ENCODE peak calls at places on chromosomes 16 and 17, in six cellular contexts. One of them, this sample, is unnamed.
A peak's percentile ranks its signal among the peaks of the same experiment; 100 is the strongest.

GRCh38 chr17:29514792-29515191 is 52.0 kb downstream of the ABHD15 start:
- DNase-seq in IMR-90: peak; percentile 43
- DNase-seq in HCT116: no peak
- DNase-seq in Calu3: no peak
- DNase-seq in prostate gland: no peak
- DNase-seq in MCF 10A: no peak
- DNase-seq in this sample: no peak

GRCh38 chr17:27747462-27748359 is 52.6 kb downstream of the NOS2 start:
- DNase-seq in IMR-90: no peak
- DNase-seq in HCT116: peak; percentile 23
- DNase-seq in Calu3: no peak
- DNase-seq in prostate gland: no peak
- DNase-seq in MCF 10A: no peak
- DNase-seq in this sample: no peak

GRCh38 chr17:44007346-44008204 is 3.2 kb downstream of the NAGS start:
- DNase-seq in IMR-90: no peak
- DNase-seq in HCT116: no peak
- DNase-seq in Calu3: no peak
- DNase-seq in prostate gland: no peak
- DNase-seq in MCF 10A: peak; percentile 52
- DNase-seq in this sample: no peak

GRCh38 chr17:80259642-80260535 is 763 bp upstream of the RNF213 start:
- DNase-seq in IMR-90: peak; percentile 65
- DNase-seq in HCT116: no peak
- DNase-seq in Calu3: peak; percentile 81
- DNase-seq in prostate gland: peak; percentile 60
- DNase-seq in MCF 10A: peak; percentile 52
- DNase-seq in this sample: no peak

GRCh38 chr17:59634632-59635561 is 15.2 kb downstream of the CLTC start:
- DNase-seq in IMR-90: no peak
- DNase-seq in HCT116: no peak
- DNase-seq in Calu3: no peak
- DNase-seq in prostate gland: no peak
- DNase-seq in MCF 10A: no peak
- DNase-seq in this sample: no peak

GRCh38 chr16:3609895-3610697 is 1.3 kb downstream of the SLX4 start:
- DNase-seq in IMR-90: no peak
- DNase-seq in HCT116: no peak
- DNase-seq in Calu3: no peak
- DNase-seq in prostate gland: peak; percentile 16
- DNase-seq in MCF 10A: no peak
- DNase-seq in this sample: no peak

GRCh38 chr17:51434434-51435170 is 174.3 kb downstream of the UTP18 start:
- DNase-seq in IMR-90: no peak
- DNase-seq in HCT116: peak; percentile 83
- DNase-seq in Calu3: peak; percentile 56
- DNase-seq in prostate gland: no peak
- DNase-seq in MCF 10A: peak; percentile 51
- DNase-seq in this sample: no peak

GRCh38 chr17:79007504-79008381 is 1.8 kb downstream of the CANT1 start:
- DNase-seq in IMR-90: no peak
- DNase-seq in HCT116: no peak
- DNase-seq in Calu3: no peak
- DNase-seq in prostate gland: no peak
- DNase-seq in MCF 10A: no peak
- DNase-seq in this sample: peak; percentile 14

GRCh38 chr17:18139498-18139897 is 30.9 kb downstream of the MYO15A start:
- DNase-seq in IMR-90: no peak
- DNase-seq in HCT116: no peak
- DNase-seq in Calu3: no peak
- DNase-seq in prostate gland: no peak
- DNase-seq in MCF 10A: no peak
- DNase-seq in this sample: no peak

GRCh38 chr16:64910351-64910750 is 211.5 kb downstream of the CDH11 start:
- DNase-seq in IMR-90: peak; percentile 96
- DNase-seq in HCT116: no peak
- DNase-seq in Calu3: no peak
- DNase-seq in prostate gland: no peak
- DNase-seq in MCF 10A: peak; percentile 69
- DNase-seq in this sample: no peak

GRCh38 chr17:44024271-44024663 is 9.5 kb upstream of the TMEM101 start:
- DNase-seq in IMR-90: no peak
- DNase-seq in HCT116: no peak
- DNase-seq in Calu3: no peak
- DNase-seq in prostate gland: no peak
- DNase-seq in MCF 10A: no peak
- DNase-seq in this sample: no peak

GRCh38 chr17:81959362-81960129 is 1.4 kb downstream of the NOTUM start:
- DNase-seq in IMR-90: peak; percentile 24
- DNase-seq in HCT116: no peak
- DNase-seq in Calu3: peak; percentile 76
- DNase-seq in prostate gland: peak; percentile 53
- DNase-seq in MCF 10A: peak; percentile 49
- DNase-seq in this sample: peak; percentile 58

GRCh38 chr16:50351116-50351515 is 17.7 kb downstream of the BRD7 start:
- DNase-seq in IMR-90: peak; percentile 41
- DNase-seq in HCT116: no peak
- DNase-seq in Calu3: no peak
- DNase-seq in prostate gland: no peak
- DNase-seq in MCF 10A: no peak
- DNase-seq in this sample: no peak

GRCh38 chr16:3023415-3023668 is 400 bp downstream of the HCFC1R1 start:
- DNase-seq in IMR-90: peak; percentile 66
- DNase-seq in HCT116: peak; percentile 73
- DNase-seq in Calu3: peak; percentile 82
- DNase-seq in prostate gland: no peak
- DNase-seq in MCF 10A: peak; percentile 73
- DNase-seq in this sample: peak; percentile 35

GRCh38 chr17:30230596-30231125 is 4.8 kb downstream of the SLC6A4 start:
- DNase-seq in IMR-90: peak; percentile 27
- DNase-seq in HCT116: no peak
- DNase-seq in Calu3: no peak
- DNase-seq in prostate gland: no peak
- DNase-seq in MCF 10A: no peak
- DNase-seq in this sample: no peak

GRCh38 chr17:6507535-6507934 is 48.8 kb downstream of the PITPNM3 start:
- DNase-seq in IMR-90: peak; percentile 85
- DNase-seq in HCT116: peak; percentile 51
- DNase-seq in Calu3: peak; percentile 64
- DNase-seq in prostate gland: no peak
- DNase-seq in MCF 10A: peak; percentile 95
- DNase-seq in this sample: no peak

GRCh38 chr17:6452471-6453266 is 8.4 kb downstream of the PIMREG start:
- DNase-seq in IMR-90: no peak
- DNase-seq in HCT116: no peak
- DNase-seq in Calu3: no peak
- DNase-seq in prostate gland: no peak
- DNase-seq in MCF 10A: no peak
- DNase-seq in this sample: no peak

GRCh38 chr17:50519141-50519834 is 11.0 kb downstream of the MYCBPAP start:
- DNase-seq in IMR-90: no peak
- DNase-seq in HCT116: no peak
- DNase-seq in Calu3: no peak
- DNase-seq in prostate gland: no peak
- DNase-seq in MCF 10A: peak; percentile 93
- DNase-seq in this sample: no peak

GRCh38 chr17:80018917-80019651 is 16.6 kb downstream of the TBC1D16 start:
- DNase-seq in IMR-90: no peak
- DNase-seq in HCT116: no peak
- DNase-seq in Calu3: no peak
- DNase-seq in prostate gland: no peak
- DNase-seq in MCF 10A: no peak
- DNase-seq in this sample: no peak

GRCh38 chr17:14305785-14306496 is 5.1 kb downstream of the HS3ST3B1 start:
- DNase-seq in IMR-90: no peak
- DNase-seq in HCT116: no peak
- DNase-seq in Calu3: no peak
- DNase-seq in prostate gland: no peak
- DNase-seq in MCF 10A: no peak
- DNase-seq in this sample: no peak

GRCh38 chr17:50916026-50916707 is 50.0 kb upstream of the TOB1 start:
- DNase-seq in IMR-90: peak; percentile 10
- DNase-seq in HCT116: no peak
- DNase-seq in Calu3: no peak
- DNase-seq in prostate gland: no peak
- DNase-seq in MCF 10A: no peak
- DNase-seq in this sample: no peak

GRCh38 chr17:48611681-48612455 is 1.1 kb upstream of the HOXB7 start:
- DNase-seq in IMR-90: no peak
- DNase-seq in HCT116: no peak
- DNase-seq in Calu3: peak; percentile 80
- DNase-seq in prostate gland: no peak
- DNase-seq in MCF 10A: no peak
- DNase-seq in this sample: no peak

GRCh38 chr17:77829871-77830799 is 128.4 kb upstream of the TNRC6C start:
- DNase-seq in IMR-90: peak; percentile 72
- DNase-seq in HCT116: no peak
- DNase-seq in Calu3: no peak
- DNase-seq in prostate gland: no peak
- DNase-seq in MCF 10A: peak; percentile 68
- DNase-seq in this sample: peak; percentile 52

DNA sequence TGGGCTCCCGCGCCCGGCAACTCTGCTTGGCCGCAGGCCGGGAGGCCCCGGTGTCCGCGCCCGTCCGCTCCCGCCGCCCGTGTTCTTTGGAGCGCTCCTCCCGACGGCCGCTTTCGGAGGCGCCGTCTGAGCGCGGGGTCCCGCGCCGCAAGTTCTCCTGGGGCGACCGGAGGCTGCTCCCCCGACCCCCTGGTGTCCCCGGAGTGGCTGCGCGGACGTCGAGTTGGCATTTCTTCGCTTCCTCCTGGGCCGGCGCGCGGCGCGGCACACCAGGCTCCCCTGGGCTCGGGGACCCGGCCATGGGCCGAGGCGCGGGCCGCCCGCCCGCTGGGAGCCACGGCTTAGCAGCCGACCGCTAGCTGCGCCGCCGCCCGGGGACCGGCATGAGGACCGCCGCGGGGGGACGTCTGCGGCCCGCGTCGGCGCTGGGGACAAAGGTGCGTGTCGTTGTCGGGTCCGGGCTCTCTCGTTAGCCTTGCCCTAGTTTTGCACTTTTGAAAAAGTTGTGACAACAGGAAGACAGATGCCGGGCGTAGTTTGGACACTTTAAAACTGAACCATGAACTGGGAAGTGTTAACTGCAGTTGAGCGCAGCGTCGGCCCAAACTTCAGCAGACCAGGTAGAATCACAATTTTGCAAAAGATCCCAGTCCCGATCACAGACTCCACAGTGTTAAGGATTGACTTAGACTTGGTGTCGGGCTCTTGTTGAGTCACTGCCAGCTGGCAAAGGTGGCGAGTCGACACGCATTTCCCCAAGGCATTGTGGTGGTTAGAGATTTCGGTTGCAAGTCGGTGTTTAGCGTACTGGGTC is 700 bp downstream of the UBN1 start:
- DNase-seq in IMR-90: peak; percentile 64
- DNase-seq in HCT116: no peak
- DNase-seq in Calu3: peak; percentile 59
- DNase-seq in prostate gland: peak; percentile 53
- DNase-seq in MCF 10A: peak; percentile 78
- DNase-seq in this sample: peak; percentile 33
- TF ChIP-seq CTCF in IMR-90: no peak
- TF ChIP-seq CTCF in HCT116: no peak
- TF ChIP-seq CTCF in Calu3: no peak
- TF ChIP-seq CTCF in prostate gland: peak; percentile 6
- TF ChIP-seq CTCF in MCF 10A: no peak
- TF ChIP-seq CTCF in this sample: no peak

GRCh38 chr17:67152824-67153223 is 92.2 kb downstream of the HELZ start:
- DNase-seq in IMR-90: no peak
- DNase-seq in HCT116: no peak
- DNase-seq in Calu3: no peak
- DNase-seq in prostate gland: no peak
- DNase-seq in MCF 10A: no peak
- DNase-seq in this sample: no peak

GRCh38 chr17:67145406-67145805 is 99.6 kb downstream of the HELZ start:
- DNase-seq in IMR-90: no peak
- DNase-seq in HCT116: no peak
- DNase-seq in Calu3: no peak
- DNase-seq in prostate gland: no peak
- DNase-seq in MCF 10A: no peak
- DNase-seq in this sample: no peak

GRCh38 chr17:67151717-67152116 is 93.3 kb downstream of the HELZ start:
- DNase-seq in IMR-90: peak; percentile 81
- DNase-seq in HCT116: peak; percentile 16
- DNase-seq in Calu3: no peak
- DNase-seq in prostate gland: no peak
- DNase-seq in MCF 10A: peak; percentile 47
- DNase-seq in this sample: no peak

GRCh38 chr17:67148352-67148751 is 96.6 kb downstream of the HELZ start:
- DNase-seq in IMR-90: no peak
- DNase-seq in HCT116: no peak
- DNase-seq in Calu3: no peak
- DNase-seq in prostate gland: no peak
- DNase-seq in MCF 10A: no peak
- DNase-seq in this sample: no peak

GRCh38 chr17:67150826-67151225 is 94.2 kb downstream of the HELZ start:
- DNase-seq in IMR-90: no peak
- DNase-seq in HCT116: no peak
- DNase-seq in Calu3: no peak
- DNase-seq in prostate gland: no peak
- DNase-seq in MCF 10A: no peak
- DNase-seq in this sample: no peak
- TF ChIP-seq CTCF in IMR-90: no peak
- TF ChIP-seq CTCF in HCT116: no peak
- TF ChIP-seq CTCF in Calu3: no peak
- TF ChIP-seq CTCF in prostate gland: no peak
- TF ChIP-seq CTCF in MCF 10A: no peak
- TF ChIP-seq CTCF in this sample: no peak

DNA sequence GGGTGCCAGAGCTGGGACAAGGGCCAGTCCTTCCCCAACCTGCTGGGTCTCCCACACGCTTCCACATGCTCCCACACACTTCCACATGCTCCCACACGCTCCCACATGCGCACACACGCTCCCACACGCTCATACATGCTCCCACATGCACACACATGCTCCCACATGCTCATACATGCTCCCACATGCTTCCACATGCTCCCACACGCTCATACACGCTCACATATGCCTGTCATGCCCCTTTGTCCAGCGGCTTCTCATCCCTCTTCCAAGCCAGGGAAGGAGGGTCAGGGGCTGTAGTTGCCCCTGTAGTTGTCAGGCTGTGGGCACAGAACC is 9.9 kb upstream of the METRNL start:
- DNase-seq in IMR-90: no peak
- DNase-seq in HCT116: no peak
- DNase-seq in Calu3: no peak
- DNase-seq in prostate gland: no peak
- DNase-seq in MCF 10A: no peak
- DNase-seq in this sample: no peak
- TF ChIP-seq CTCF in IMR-90: no peak
- TF ChIP-seq CTCF in HCT116: no peak
- TF ChIP-seq CTCF in Calu3: no peak
- TF ChIP-seq CTCF in prostate gland: no peak
- TF ChIP-seq CTCF in MCF 10A: no peak
- TF ChIP-seq CTCF in this sample: no peak

DNA sequence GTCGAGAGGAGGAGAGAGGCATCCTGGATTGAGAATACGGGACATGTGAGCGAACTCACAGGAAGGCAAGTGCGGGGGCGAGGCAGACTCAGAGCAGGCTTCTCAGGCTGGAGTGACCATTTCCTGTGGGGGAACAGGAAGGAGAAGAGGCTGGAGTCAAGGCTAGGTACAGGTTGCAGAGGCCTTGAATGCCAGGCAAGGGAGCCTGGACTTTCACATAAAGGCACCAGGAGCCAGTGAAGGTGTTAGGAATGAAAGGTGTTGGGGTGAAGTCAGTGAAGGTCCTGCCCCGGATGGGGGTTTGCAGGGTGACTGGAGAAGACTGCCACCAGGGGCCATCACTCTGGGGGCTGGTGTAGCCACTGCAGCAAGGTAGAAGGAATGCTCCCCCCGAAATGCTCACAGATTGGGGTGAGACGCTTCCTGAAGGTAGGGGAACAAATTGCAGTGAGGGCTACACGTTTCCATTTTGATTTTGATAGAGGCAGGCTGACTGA is 5.3 kb upstream of the GPRC5C start:
- DNase-seq in IMR-90: no peak
- DNase-seq in HCT116: no peak
- DNase-seq in Calu3: no peak
- DNase-seq in prostate gland: no peak
- DNase-seq in MCF 10A: no peak
- DNase-seq in this sample: no peak
- TF ChIP-seq CTCF in IMR-90: no peak
- TF ChIP-seq CTCF in HCT116: no peak
- TF ChIP-seq CTCF in Calu3: no peak
- TF ChIP-seq CTCF in prostate gland: no peak
- TF ChIP-seq CTCF in MCF 10A: no peak
- TF ChIP-seq CTCF in this sample: no peak